ENCODE peak calls at places on chromosomes 2 and 18, in four cellular contexts. One of them, this sample, is unnamed.

GRCh38 chr18:22183647-22184161 is 14.3 kb downstream of the GATA6 start:
- DNase-seq in foreskin fibroblast: no peak
- DNase-seq in SJSA1: no peak
- DNase-seq in mesenchymal stem cell: no peak
- DNase-seq in this sample: no peak

GRCh38 chr18:32337821-32338220 is 132.9 kb downstream of the GAREM1 start:
- DNase-seq in foreskin fibroblast: no peak
- DNase-seq in mesenchymal stem cell: no peak
- DNase-seq in SJSA1: no peak
- DNase-seq in this sample: no peak

GRCh38 chr2:46393865-46394264 is 85.5 kb upstream of the TMEM247 start:
- DNase-seq in SJSA1: no peak
- DNase-seq in mesenchymal stem cell: no peak
- DNase-seq in foreskin fibroblast: no peak
- DNase-seq in this sample: no peak

GRCh38 chr2:119533560-119533959 is 9.3 kb upstream of the SCTR start:
- DNase-seq in mesenchymal stem cell: no peak
- DNase-seq in SJSA1: no peak
- DNase-seq in foreskin fibroblast: no peak
- DNase-seq in this sample: no peak

GRCh38 chr2:31038385-31038784 is 99.9 kb downstream of the GALNT14 start:
- DNase-seq in SJSA1: no peak
- DNase-seq in foreskin fibroblast: no peak
- DNase-seq in mesenchymal stem cell: no peak
- DNase-seq in this sample: no peak

GRCh38 chr18:67515987-67516431 is 511 bp downstream of the DSEL start:
- DNase-seq in foreskin fibroblast: peak; percentile 93
- DNase-seq in SJSA1: peak; percentile 76
- DNase-seq in mesenchymal stem cell: peak; percentile 86
- DNase-seq in this sample: peak; percentile 80

GRCh38 chr2:220885593-220885992 is 686.5 kb downstream of the EPHA4 start:
- DNase-seq in mesenchymal stem cell: no peak
- DNase-seq in SJSA1: no peak
- DNase-seq in foreskin fibroblast: no peak
- DNase-seq in this sample: no peak

GRCh38 chr2:119179951-119180350 is 21.4 kb upstream of the C1QL2 start:
- DNase-seq in mesenchymal stem cell: no peak
- DNase-seq in SJSA1: no peak
- DNase-seq in foreskin fibroblast: no peak
- DNase-seq in this sample: peak; percentile 13

GRCh38 chr2:109031481-109032228 is 42.6 kb upstream of the EDAR start:
- DNase-seq in foreskin fibroblast: peak; percentile 35
- DNase-seq in mesenchymal stem cell: peak; percentile 40
- DNase-seq in SJSA1: peak; percentile 12
- DNase-seq in this sample: peak; percentile 12

GRCh38 chr2:230668184-230668938 is 44.3 kb upstream of the CAB39 start:
- DNase-seq in foreskin fibroblast: peak; percentile 67
- DNase-seq in SJSA1: peak; percentile 48
- DNase-seq in mesenchymal stem cell: no peak
- DNase-seq in this sample: peak; percentile 53

GRCh38 chr2:176096986-176097819 is 2.4 kb upstream of the HOXD12 start:
- DNase-seq in SJSA1: peak; percentile 78
- DNase-seq in mesenchymal stem cell: peak; percentile 70
- DNase-seq in foreskin fibroblast: peak; percentile 94
- DNase-seq in this sample: peak; percentile 85

GRCh38 chr2:111990856-111991255 is 64.2 kb upstream of the TMEM87B start:
- DNase-seq in SJSA1: no peak
- DNase-seq in foreskin fibroblast: peak; percentile 38
- DNase-seq in mesenchymal stem cell: no peak
- DNase-seq in this sample: no peak

GRCh38 chr2:19682493-19682892 is 219.3 kb downstream of the TTC32 start:
- DNase-seq in foreskin fibroblast: peak; percentile 52
- DNase-seq in SJSA1: no peak
- DNase-seq in mesenchymal stem cell: no peak
- DNase-seq in this sample: no peak

GRCh38 chr18:65257157-65257556 is 493.7 kb upstream of the CDH7 start:
- DNase-seq in foreskin fibroblast: no peak
- DNase-seq in mesenchymal stem cell: no peak
- DNase-seq in SJSA1: no peak
- DNase-seq in this sample: no peak

GRCh38 chr2:170747921-170748320 is 22.3 kb upstream of the ERICH2 start:
- DNase-seq in mesenchymal stem cell: peak; percentile 86
- DNase-seq in foreskin fibroblast: peak; percentile 66
- DNase-seq in SJSA1: peak; percentile 64
- DNase-seq in this sample: peak; percentile 37

GRCh38 chr2:74548919-74549684 is 4.6 kb downstream of the LOXL3 start:
- DNase-seq in mesenchymal stem cell: peak; percentile 44
- DNase-seq in SJSA1: no peak
- DNase-seq in foreskin fibroblast: peak; percentile 88
- DNase-seq in this sample: peak; percentile 83

GRCh38 chr2:10533811-10534321 is 85.7 kb upstream of the ODC1 start:
- DNase-seq in foreskin fibroblast: no peak
- DNase-seq in mesenchymal stem cell: peak; percentile 7
- DNase-seq in SJSA1: no peak
- DNase-seq in this sample: peak; percentile 93

GRCh38 chr18:50466634-50467033 is 91.8 kb downstream of the SKA1 start:
- DNase-seq in foreskin fibroblast: no peak
- DNase-seq in mesenchymal stem cell: no peak
- DNase-seq in SJSA1: no peak
- DNase-seq in this sample: no peak

GRCh38 chr2:74535440-74535965 is 5.8 kb downstream of the HTRA2 start:
- DNase-seq in SJSA1: no peak
- DNase-seq in mesenchymal stem cell: no peak
- DNase-seq in foreskin fibroblast: no peak
- DNase-seq in this sample: no peak

GRCh38 chr2:134206029-134206428 is 47.8 kb upstream of the MGAT5 start:
- DNase-seq in SJSA1: no peak
- DNase-seq in mesenchymal stem cell: no peak
- DNase-seq in foreskin fibroblast: peak; percentile 15
- DNase-seq in this sample: no peak

GRCh38 chr18:46294325-46294724 is 190.1 kb downstream of the HAUS1 start:
- DNase-seq in foreskin fibroblast: no peak
- DNase-seq in SJSA1: no peak
- DNase-seq in mesenchymal stem cell: no peak
- DNase-seq in this sample: no peak

GRCh38 chr2:10900216-10901109 is 11.3 kb upstream of the KCNF1 start:
- DNase-seq in foreskin fibroblast: no peak
- DNase-seq in SJSA1: peak; percentile 13
- DNase-seq in mesenchymal stem cell: peak; percentile 43
- DNase-seq in this sample: peak; percentile 33

GRCh38 chr2:205590759-205591158 is 91.5 kb upstream of the NRP2 start:
- DNase-seq in SJSA1: peak; percentile 83
- DNase-seq in mesenchymal stem cell: peak; percentile 79
- DNase-seq in foreskin fibroblast: peak; percentile 27
- DNase-seq in this sample: no peak

GRCh38 chr2:44430340-44430739 is 68.6 kb downstream of the CAMKMT start:
- DNase-seq in mesenchymal stem cell: no peak
- DNase-seq in SJSA1: no peak
- DNase-seq in foreskin fibroblast: no peak
- DNase-seq in this sample: no peak
- H3K4me3 ChIP-seq in mesenchymal stem cell: no peak overlapping the region
- H3K4me3 ChIP-seq in SJSA1: no peak overlapping the region
- H3K4me3 ChIP-seq in foreskin fibroblast: no peak overlapping the region
- H3K4me3 ChIP-seq in this sample: no peak overlapping the region

DNA sequence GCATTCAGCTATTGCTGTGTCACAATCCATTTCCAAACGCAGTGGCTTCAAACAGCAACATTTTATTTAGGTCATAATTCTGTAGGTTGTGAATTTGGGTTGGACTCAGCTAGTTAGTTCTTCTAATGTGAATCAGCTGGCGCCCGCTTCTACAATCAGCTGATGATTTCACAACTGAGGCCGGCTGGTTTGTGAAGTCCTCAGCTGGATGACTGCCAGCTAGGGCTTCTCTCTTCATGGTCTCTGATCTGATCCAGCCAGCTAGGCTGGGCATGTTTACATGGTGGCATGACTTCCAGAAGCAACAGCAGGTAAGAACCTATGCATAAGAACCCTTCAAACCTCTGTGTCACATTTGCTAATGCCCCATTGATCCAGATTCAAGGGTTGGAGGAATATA is 172.0 kb downstream of the SLC4A10 start:
- DNase-seq in mesenchymal stem cell: no peak
- DNase-seq in SJSA1: no peak
- DNase-seq in foreskin fibroblast: no peak
- DNase-seq in this sample: peak; percentile 27
- H3K4me3 ChIP-seq in mesenchymal stem cell: no peak overlapping the region
- H3K4me3 ChIP-seq in SJSA1: no peak overlapping the region
- H3K4me3 ChIP-seq in foreskin fibroblast: no peak overlapping the region
- H3K4me3 ChIP-seq in this sample: no peak overlapping the region

GRCh38 chr2:224520064-224520463 is 65.1 kb downstream of the CUL3 start:
- DNase-seq in mesenchymal stem cell: peak; percentile 90
- DNase-seq in foreskin fibroblast: peak; percentile 73
- DNase-seq in SJSA1: peak; percentile 49
- DNase-seq in this sample: peak; percentile 65

GRCh38 chr2:224518806-224519580 is 66.2 kb downstream of the CUL3 start:
- DNase-seq in mesenchymal stem cell: peak; percentile 50
- DNase-seq in foreskin fibroblast: peak; percentile 77
- DNase-seq in SJSA1: peak; percentile 28
- DNase-seq in this sample: peak; percentile 5

GRCh38 chr2:224523626-224524577 is 61.3 kb downstream of the CUL3 start:
- DNase-seq in foreskin fibroblast: no peak
- DNase-seq in SJSA1: peak; percentile 55
- DNase-seq in mesenchymal stem cell: peak; percentile 37
- DNase-seq in this sample: no peak

DNA sequence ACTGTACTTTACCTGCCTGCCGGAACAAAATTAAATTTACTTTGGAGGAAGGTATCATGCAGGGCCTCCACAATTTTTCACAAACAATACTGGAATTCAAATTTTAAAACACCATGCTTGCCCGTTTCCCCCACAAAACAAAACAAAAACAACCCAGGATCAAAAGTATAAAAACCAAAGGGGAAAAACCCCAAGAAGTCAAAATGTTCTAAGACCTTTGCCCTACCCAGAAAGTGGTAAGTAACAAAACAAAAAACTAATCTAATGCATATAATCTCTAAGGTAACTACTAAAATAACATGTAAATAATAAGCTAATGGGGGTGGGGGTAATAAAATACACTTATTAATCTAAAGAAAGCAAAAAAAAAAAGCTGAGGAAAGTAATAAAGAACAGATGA is 60.5 kb downstream of the CUL3 start:
- DNase-seq in mesenchymal stem cell: no peak
- DNase-seq in foreskin fibroblast: no peak
- DNase-seq in SJSA1: no peak
- DNase-seq in this sample: no peak
- H3K4me3 ChIP-seq in mesenchymal stem cell: no peak overlapping the region
- H3K4me3 ChIP-seq in foreskin fibroblast: no peak overlapping the region
- H3K4me3 ChIP-seq in SJSA1: no peak overlapping the region
- H3K4me3 ChIP-seq in this sample: no peak overlapping the region

GRCh38 chr2:28624798-28625701 is 126.6 kb upstream of the PPP1CB start:
- DNase-seq in mesenchymal stem cell: peak; percentile 88
- DNase-seq in foreskin fibroblast: peak; percentile 38
- DNase-seq in SJSA1: peak; percentile 41
- DNase-seq in this sample: no peak
- H3K4me3 ChIP-seq in mesenchymal stem cell: no peak overlapping the region
- H3K4me3 ChIP-seq in foreskin fibroblast: no peak overlapping the region
- H3K4me3 ChIP-seq in SJSA1: no peak overlapping the region
- H3K4me3 ChIP-seq in this sample: no peak overlapping the region

GRCh38 chr2:50840346-50841124 is 191.4 kb downstream of the NRXN1 start:
- DNase-seq in mesenchymal stem cell: no peak
- DNase-seq in foreskin fibroblast: no peak
- DNase-seq in SJSA1: no peak
- DNase-seq in this sample: no peak

DNA sequence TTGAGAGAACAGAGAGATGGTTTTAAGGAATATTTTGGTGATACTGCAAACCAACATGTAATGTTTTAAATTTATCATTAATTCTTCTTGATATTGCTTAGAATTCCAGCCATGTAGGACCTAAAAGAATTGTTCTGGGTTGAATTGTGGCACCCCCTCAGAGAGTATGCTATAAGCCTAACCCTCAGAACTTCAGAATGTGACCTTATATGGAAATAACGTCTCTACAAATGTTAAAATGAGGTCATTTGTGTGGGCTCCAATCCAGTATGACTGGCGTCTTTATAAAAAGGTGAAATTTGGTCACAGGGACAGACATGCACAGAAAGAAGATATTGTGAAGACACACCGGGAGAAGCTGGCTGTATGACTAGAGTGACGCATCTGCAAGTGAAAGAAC is 193.6 kb downstream of the NRXN1 start:
- DNase-seq in SJSA1: no peak
- DNase-seq in foreskin fibroblast: no peak
- DNase-seq in mesenchymal stem cell: no peak
- DNase-seq in this sample: no peak
- H3K4me3 ChIP-seq in SJSA1: no peak overlapping the region
- H3K4me3 ChIP-seq in foreskin fibroblast: no peak overlapping the region
- H3K4me3 ChIP-seq in mesenchymal stem cell: no peak overlapping the region
- H3K4me3 ChIP-seq in this sample: no peak overlapping the region

GRCh38 chr2:69797836-69798465 is 31.5 kb upstream of the GMCL1 start:
- DNase-seq in SJSA1: peak; percentile 65
- DNase-seq in mesenchymal stem cell: peak; percentile 33
- DNase-seq in foreskin fibroblast: no peak
- DNase-seq in this sample: no peak
- H3K4me3 ChIP-seq in SJSA1: peak overlapping the region; percentile 34
- H3K4me3 ChIP-seq in mesenchymal stem cell: peak overlapping the region; percentile 31
- H3K4me3 ChIP-seq in foreskin fibroblast: peak overlapping the region; percentile 33
- H3K4me3 ChIP-seq in this sample: peak overlapping the region; percentile 36

This sample was measured in MG63.